ENCODE peak calls at places on chromosomes 7 and 10, in ten cellular contexts. Q is OCI-LY7, J is cardiac muscle cell, F is lower lobe of right lung, A is gastrocnemius medialis, E is neural progenitor cell, Z is ovary, S is fibroblast of lung, I is GM23338, T is PC-3. M is an unnamed sample. For H3K36me3, the result is how much of the 10 kb centered on the place peaks cover.

GRCh38 chr7:155456772-155457543 is 971 bp upstream of the EN2 start:
- DNase-seq in Q (no peak), J (peak), F (no peak), A (peak), E (peak), Z (peak), S (peak), I (peak), T (peak), M (peak)

GRCh38 chr7:16066805-16067459 is 354.4 kb downstream of the CRPPA start:
- DNase-seq in Q (no peak), J (peak), F (no peak), A (no peak), E (no peak), Z (no peak), S (peak), I (peak), T (no peak), M (no peak)

GRCh38 chr7:77313086-77313485 is 103.1 kb downstream of the GSAP start:
- DNase-seq in Q (no peak), J (no peak), F (no peak), A (no peak), E (no peak), Z (no peak), S (no peak), I (no peak), T (no peak), M (no peak)

GRCh38 chr10:103663802-103664201 is 170.3 kb downstream of the NEURL1 start:
- DNase-seq in Q (no peak), J (no peak), F (peak), A (peak), E (no peak), Z (no peak), S (no peak), I (no peak), T (no peak), M (no peak)

GRCh38 chr10:119222531-119222930 is 15.2 kb downstream of the GRK5 start:
- DNase-seq in Q (no peak), J (peak), F (no peak), A (no peak), E (peak), Z (no peak), S (no peak), I (no peak), T (no peak), M (peak)

GRCh38 chr7:519429-519973 is at the start of gene PDGFA:
- DNase-seq in Q (no peak), J (peak), F (no peak), A (peak), E (peak), Z (no peak), S (peak), I (no peak), T (peak), M (no peak)

GRCh38 chr7:88230646-88231045 is 10.8 kb upstream of the SRI start:
- DNase-seq in Q (no peak), J (no peak), F (no peak), A (no peak), E (no peak), Z (no peak), S (no peak), I (no peak), T (no peak), M (no peak)

GRCh38 chr10:80144302-80145131 is 12.0 kb downstream of the PLAC9 start:
- DNase-seq in Q (peak), J (no peak), F (no peak), A (no peak), E (no peak), Z (no peak), S (no peak), I (no peak), T (peak), M (peak)

GRCh38 chr7:81209059-81209458 is 290.2 kb upstream of the SEMA3C start:
- DNase-seq in Q (no peak), J (no peak), F (no peak), A (no peak), E (no peak), Z (no peak), S (peak), I (no peak), T (no peak), M (no peak)

GRCh38 chr10:71729023-71729649 is 9.6 kb upstream of the C10orf105 start:
- DNase-seq in Q (peak), J (no peak), F (peak), A (peak), E (no peak), Z (no peak), S (no peak), I (no peak), T (peak), M (no peak)

GRCh38 chr7:76216683-76217082 is 15.0 kb downstream of the SRRM3 start:
- DNase-seq in Q (no peak), J (no peak), F (no peak), A (no peak), E (peak), Z (no peak), S (no peak), I (no peak), T (no peak), M (no peak)

GRCh38 chr7:23065974-23066373 is 39.6 kb upstream of the KLHL7 start:
- DNase-seq in Q (no peak), J (peak), F (no peak), A (no peak), E (no peak), Z (no peak), S (peak), I (no peak), T (no peak), M (no peak)

GRCh38 chr7:138980575-138981285 is 459 bp downstream of the KIAA1549 start:
- DNase-seq in Q (no peak), J (no peak), F (peak), A (no peak), E (no peak), Z (no peak), S (no peak), I (peak), T (peak), M (no peak)

GRCh38 chr10:70355234-70356021 is 27.0 kb downstream of the LRRC20 start:
- DNase-seq in Q (peak), J (peak), F (no peak), A (no peak), E (peak), Z (no peak), S (no peak), I (no peak), T (no peak), M (no peak)

DNA sequence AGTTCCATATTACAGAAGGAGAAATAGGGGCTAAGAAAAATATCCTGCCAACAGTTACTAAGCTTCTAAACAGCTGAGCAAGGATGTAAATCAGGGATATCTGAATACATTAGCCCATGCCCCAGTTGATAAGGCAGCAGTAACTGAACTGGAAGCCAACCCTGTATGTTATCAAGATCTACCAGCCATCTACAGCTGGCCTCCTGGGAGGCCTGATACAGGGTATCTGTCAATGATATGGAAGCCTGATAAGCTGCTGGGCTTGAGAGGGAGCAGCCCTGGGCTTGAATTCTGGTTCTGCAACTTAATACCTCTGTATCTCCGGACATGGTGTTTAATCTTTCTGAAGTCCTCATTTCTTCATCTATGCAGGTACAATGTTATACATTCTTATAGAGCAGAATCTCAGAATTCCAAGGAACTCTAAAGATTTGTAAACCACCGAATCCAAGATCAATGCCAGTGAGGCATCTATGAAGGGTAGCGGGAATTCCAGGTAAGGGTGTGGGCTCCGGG is 37.9 kb upstream of the AFAP1L2 start:
- DNase-seq in Q (no peak), J (no peak), F (no peak), A (no peak), E (no peak), Z (no peak), S (no peak), I (no peak), T (no peak), M (peak)
- H3K36me3 ChIP-seq in Q (half or more), J (half or more), F (half or more), A (under half), E (under half), Z (under half), S (under half), I (under half), T (under half), M (under half)

DNA sequence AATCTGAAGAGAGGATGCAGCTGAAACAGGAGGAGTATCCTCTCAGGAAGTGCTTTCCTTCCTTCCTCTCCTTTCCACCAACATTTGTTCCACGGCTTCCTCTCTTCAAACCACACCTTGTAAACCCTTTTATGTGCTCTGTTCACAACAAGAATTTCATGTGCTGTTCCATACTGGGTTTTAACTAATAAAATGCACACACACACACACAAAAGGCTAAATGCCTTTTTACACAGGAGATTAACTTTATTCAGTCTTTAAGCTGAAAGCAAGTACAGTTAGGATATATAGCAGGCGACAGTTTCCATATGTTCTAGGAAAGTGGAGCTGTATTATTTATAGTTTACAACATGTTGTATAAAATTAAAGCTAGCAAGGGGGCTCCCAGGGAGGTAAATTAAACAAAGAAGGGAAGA is 106.7 kb downstream of the REEP3 start:
- DNase-seq in Q (no peak), J (no peak), F (no peak), A (no peak), E (no peak), Z (no peak), S (no peak), I (no peak), T (peak), M (no peak)
- H3K4me3 ChIP-seq in Q (peak), J (peak), F (no peak), A (no peak), E (no peak), Z (no peak), S (no peak), I (no peak), T (peak), M (no peak)

DNA sequence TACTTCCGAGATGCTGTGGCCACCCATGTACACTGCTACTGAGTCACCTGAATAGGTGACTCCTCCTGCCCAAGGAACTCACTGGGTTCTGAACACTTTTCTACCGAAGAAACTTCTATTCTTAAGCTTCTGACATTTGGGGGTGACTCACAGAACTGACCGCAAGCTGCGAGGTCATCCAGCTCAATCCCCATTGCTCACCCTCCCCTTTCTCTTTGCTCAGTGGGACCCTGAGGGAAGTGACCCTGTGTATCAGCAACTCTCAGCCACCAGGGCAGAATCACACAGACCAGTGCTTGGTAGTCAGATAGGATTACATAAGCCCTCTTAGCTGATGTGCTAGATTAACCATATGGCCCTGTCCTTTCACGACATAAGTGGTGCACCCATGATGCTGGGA is 46.3 kb downstream of the INSYN2A start:
- DNase-seq in Q (no peak), J (peak), F (no peak), A (no peak), E (no peak), Z (no peak), S (peak), I (peak), T (peak), M (no peak)
- TF ChIP-seq CTCF in Q (no peak), J (no peak), F (no peak), A (no peak), E (no peak), Z (no peak), S (no peak), I (no peak), T (no peak), M (no peak)

DNA sequence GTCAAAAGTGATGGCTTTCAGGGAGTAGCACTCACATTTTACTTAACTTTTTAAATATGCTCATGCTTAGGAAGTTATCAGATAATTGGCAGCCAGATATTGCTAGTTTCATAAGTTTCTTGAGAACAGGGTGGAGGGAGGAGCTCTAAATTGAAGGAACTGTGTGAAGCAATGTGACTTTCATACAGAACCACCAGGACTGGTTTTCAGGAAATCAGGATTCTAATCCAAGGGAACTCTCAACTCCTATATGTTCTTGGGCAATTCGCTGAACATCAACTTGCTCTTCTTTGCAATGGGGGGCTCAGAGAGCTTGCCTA is 2.8 kb upstream of the C7orf25 start:
- DNase-seq in Q (no peak), J (no peak), F (no peak), A (no peak), E (no peak), Z (no peak), S (no peak), I (no peak), T (no peak), M (no peak)
- H3K36me3 ChIP-seq in Q (half or more), J (under half), F (under half), A (under half), E (under half), Z (under half), S (under half), I (under half), T (under half), M (under half)

GRCh38 chr10:68118657-68119056 is 9.4 kb downstream of the MYPN start:
- DNase-seq in Q (no peak), J (no peak), F (no peak), A (no peak), E (no peak), Z (no peak), S (no peak), I (no peak), T (no peak), M (no peak)

GRCh38 chr10:68124718-68125117 is 15.4 kb downstream of the MYPN start:
- DNase-seq in Q (no peak), J (no peak), F (no peak), A (no peak), E (no peak), Z (no peak), S (no peak), I (no peak), T (no peak), M (no peak)

GRCh38 chr10:68121020-68121743 is 11.9 kb downstream of the MYPN start:
- DNase-seq in Q (no peak), J (no peak), F (no peak), A (peak), E (no peak), Z (no peak), S (no peak), I (no peak), T (no peak), M (no peak)

GRCh38 chr10:68125770-68126169 is 16.5 kb downstream of the MYPN start:
- DNase-seq in Q (no peak), J (no peak), F (no peak), A (no peak), E (no peak), Z (no peak), S (peak), I (no peak), T (peak), M (peak)

GRCh38 chr10:68121862-68122261 is 12.6 kb downstream of the MYPN start:
- DNase-seq in Q (no peak), J (no peak), F (no peak), A (peak), E (no peak), Z (no peak), S (no peak), I (no peak), T (no peak), M (no peak)
- H3K4me3 ChIP-seq in Q (no peak), J (no peak), F (no peak), A (peak), E (no peak), Z (no peak), S (no peak), I (no peak), T (no peak), M (no peak)

GRCh38 chr10:125782055-125782454 is 6.4 kb upstream of the MMP21 start:
- DNase-seq in Q (no peak), J (no peak), F (no peak), A (no peak), E (no peak), Z (no peak), S (no peak), I (no peak), T (no peak), M (no peak)

GRCh38 chr10:125783408-125783807 is 7.8 kb upstream of the MMP21 start:
- DNase-seq in Q (no peak), J (no peak), F (no peak), A (no peak), E (no peak), Z (no peak), S (no peak), I (no peak), T (no peak), M (no peak)

GRCh38 chr10:125785831-125786230 is 10.2 kb upstream of the MMP21 start:
- DNase-seq in Q (no peak), J (no peak), F (no peak), A (no peak), E (no peak), Z (no peak), S (no peak), I (no peak), T (no peak), M (no peak)

GRCh38 chr10:125782661-125783060 is 7.0 kb upstream of the MMP21 start:
- DNase-seq in Q (no peak), J (no peak), F (no peak), A (no peak), E (no peak), Z (no peak), S (no peak), I (no peak), T (no peak), M (no peak)

GRCh38 chr10:125783957-125784356 is 8.3 kb upstream of the MMP21 start:
- DNase-seq in Q (peak), J (no peak), F (no peak), A (no peak), E (no peak), Z (no peak), S (no peak), I (no peak), T (no peak), M (no peak)
- TF ChIP-seq CTCF in Q (no peak), J (no peak), F (no peak), A (no peak), E (no peak), Z (no peak), S (no peak), I (no peak), T (no peak), M (no peak)

DNA sequence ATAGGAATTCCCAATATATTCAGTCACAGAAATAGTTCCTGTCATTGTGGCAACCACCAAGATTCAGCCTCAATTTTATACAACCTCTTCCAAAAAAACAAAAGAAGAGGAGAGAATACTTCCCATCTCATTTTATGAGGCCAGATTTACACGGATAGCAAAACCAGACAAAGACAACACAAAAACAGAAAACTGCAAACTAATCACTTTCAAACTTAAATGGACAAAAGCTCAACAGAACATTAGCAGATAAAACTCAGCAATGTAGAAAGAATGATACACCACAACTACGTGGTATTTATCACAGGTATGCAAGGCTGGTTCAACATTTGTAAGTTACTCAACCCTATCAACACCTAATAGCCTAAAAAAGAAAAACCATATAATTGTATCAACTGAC is 22.0 kb downstream of the PEX1 start:
- DNase-seq in Q (no peak), J (no peak), F (no peak), A (no peak), E (no peak), Z (no peak), S (no peak), I (no peak), T (no peak), M (no peak)
- H3K36me3 ChIP-seq in Q (half or more), J (half or more), F (half or more), A (half or more), E (under half), Z (under half), S (under half), I (under half), T (under half), M (under half)

GRCh38 chr10:47435081-47435480 is 48.8 kb downstream of the ANXA8 start:
- DNase-seq in Q (no peak), J (no peak), F (no peak), A (no peak), E (no peak), Z (no peak), S (no peak), I (no peak), T (no peak), M (no peak)
- H3K4me3 ChIP-seq in Q (no peak), J (no peak), F (no peak), A (no peak), E (no peak), Z (no peak), S (no peak), I (no peak), T (no peak), M (no peak)

GRCh38 chr7:134632937-134633540 is 13.6 kb upstream of the BPGM start:
- DNase-seq in Q (peak), J (peak), F (no peak), A (no peak), E (peak), Z (no peak), S (peak), I (peak), T (peak), M (no peak)
- TF ChIP-seq CTCF in Q (peak), J (peak), F (peak), A (peak), E (peak), Z (no peak), S (peak), I (peak), T (peak), M (peak)

DNA sequence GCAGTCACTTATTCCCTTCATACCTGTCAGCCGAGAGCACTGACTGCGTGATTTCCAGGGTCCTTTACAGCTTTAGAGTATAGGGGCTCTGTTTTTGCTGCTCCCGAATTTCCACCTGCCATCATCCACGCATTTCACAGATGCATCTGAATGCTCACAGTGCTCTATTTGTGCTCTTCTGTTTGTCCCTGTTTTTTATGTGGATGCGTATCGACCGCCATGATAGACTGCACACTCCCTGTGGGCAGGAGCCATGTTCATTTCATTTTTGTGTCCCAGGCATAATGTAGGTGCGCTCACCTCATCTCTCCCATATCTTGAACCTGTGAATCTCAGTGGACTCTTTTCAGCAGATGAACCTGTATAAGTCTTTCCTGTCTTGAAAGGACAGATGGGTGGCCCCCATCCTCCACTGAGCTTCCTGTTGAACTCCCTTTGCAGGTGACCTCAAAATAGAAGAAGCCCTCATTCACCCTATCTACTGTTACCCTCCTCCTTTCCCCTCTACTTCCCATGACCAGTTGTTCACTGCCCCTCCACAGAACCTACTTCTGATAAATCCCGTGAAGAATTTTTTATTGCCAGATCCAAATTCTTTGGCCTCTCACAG is 228.4 kb downstream of the CELF2 start:
- DNase-seq in Q (no peak), J (no peak), F (no peak), A (no peak), E (no peak), Z (no peak), S (no peak), I (no peak), T (no peak), M (no peak)
- H3K36me3 ChIP-seq in Q (under half), J (under half), F (under half), A (under half), E (under half), Z (under half), S (under half), I (under half), T (under half), M (under half)

M was measured in Caco-2.